ENCODE peak calls at places on chromosomes 5 and 9, in eight cellular contexts. M, X, T, A, P, S, N and V are unnamed samples.
A peak's percentile ranks its signal among the peaks of the same experiment; 100 is the strongest.

GRCh38 chr5:5645198-5645597 is 222.7 kb downstream of the ICE1 start:
- DNase-seq in M (no peak), X (no peak), T (no peak), A (no peak), P (no peak), S (no peak), N (no peak), V (no peak)

GRCh38 chr5:87503004-87503403 is 90.3 kb upstream of the CCNH start:
- DNase-seq in M (no peak), X (no peak), T (no peak), A (no peak), P (no peak), S (no peak), N (no peak), V (no peak)

GRCh38 chr5:77630246-77631165 is 8.0 kb downstream of the OTP start:
- DNase-seq in M (no peak), X (no peak), T (peak; percentile 93), A (peak; percentile 61), P (peak; percentile 67), S (no peak), N (peak; percentile 47), V (no peak)

GRCh38 chr5:169331292-169331852 is 30.4 kb upstream of the SLIT3 start:
- DNase-seq in M (peak; percentile 9), X (no peak), T (no peak), A (no peak), P (no peak), S (no peak), N (no peak), V (no peak)

GRCh38 chr9:137451976-137452760 is 7.0 kb downstream of the NSMF start:
- DNase-seq in M (no peak), X (no peak), T (no peak), A (no peak), P (peak; percentile 58), S (no peak), N (no peak), V (no peak)

GRCh38 chr5:127757576-127757975 is 54.4 kb downstream of the CCDC192 start:
- DNase-seq in M (peak; percentile 87), X (no peak), T (peak; percentile 31), A (peak; percentile 48), P (no peak), S (no peak), N (peak; percentile 43), V (peak; percentile 66)

GRCh38 chr9:115444941-115445340 is 327.0 kb upstream of the TNC start:
- DNase-seq in M (no peak), X (no peak), T (no peak), A (no peak), P (no peak), S (no peak), N (no peak), V (no peak)

GRCh38 chr5:139770722-139771121 is 24.9 kb upstream of the PSD2 start:
- DNase-seq in M (no peak), X (no peak), T (no peak), A (no peak), P (no peak), S (no peak), N (no peak), V (no peak)

GRCh38 chr9:16619897-16620296 is 250.6 kb downstream of the BNC2 start:
- DNase-seq in M (no peak), X (no peak), T (no peak), A (no peak), P (no peak), S (no peak), N (no peak), V (no peak)

GRCh38 chr5:35924950-35925722 is 13.3 kb downstream of the CAPSL start:
- DNase-seq in M (peak; percentile 52), X (peak; percentile 62), T (peak; percentile 63), A (peak; percentile 21), P (peak; percentile 62), S (no peak), N (peak; percentile 72), V (peak; percentile 68)

DNA sequence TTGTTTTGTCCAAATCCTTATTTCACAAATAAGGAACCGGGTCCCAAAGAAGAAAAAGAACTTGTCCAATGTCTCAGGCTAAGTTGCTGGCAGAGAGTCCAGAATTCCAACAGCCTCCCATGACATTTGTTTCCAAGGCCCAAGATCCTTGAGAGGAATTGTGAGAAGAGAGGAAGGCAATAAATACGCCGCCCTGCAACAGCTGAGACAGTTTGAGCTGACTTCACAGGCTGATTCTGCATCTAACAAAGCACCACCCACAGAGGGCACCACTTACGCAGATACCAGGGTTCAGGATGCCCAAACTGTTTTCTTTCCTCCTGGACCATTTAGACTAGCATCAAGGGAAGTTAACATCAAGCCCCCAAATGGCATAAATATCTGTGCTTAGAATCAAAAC is 211.3 kb downstream of the FAM114A2 start:
- DNase-seq in M (no peak), X (no peak), T (no peak), A (no peak), P (no peak), S (no peak), N (no peak), V (no peak)
- TF ChIP-seq CTCF in M (no peak), X (no peak), T (no peak), A (no peak), P (no peak), S (no peak), N (no peak), V (peak; percentile 22)

GRCh38 chr5:59897075-59897474 is 3.5 kb upstream of the PDE4D start:
- DNase-seq in M (no peak), X (no peak), T (no peak), A (no peak), P (no peak), S (no peak), N (no peak), V (no peak)

GRCh38 chr5:59893061-59893435 is 478 bp downstream of the PDE4D start:
- DNase-seq in M (no peak), X (peak; percentile 1), T (peak; percentile 22), A (no peak), P (no peak), S (no peak), N (peak; percentile 8), V (no peak)

DNA sequence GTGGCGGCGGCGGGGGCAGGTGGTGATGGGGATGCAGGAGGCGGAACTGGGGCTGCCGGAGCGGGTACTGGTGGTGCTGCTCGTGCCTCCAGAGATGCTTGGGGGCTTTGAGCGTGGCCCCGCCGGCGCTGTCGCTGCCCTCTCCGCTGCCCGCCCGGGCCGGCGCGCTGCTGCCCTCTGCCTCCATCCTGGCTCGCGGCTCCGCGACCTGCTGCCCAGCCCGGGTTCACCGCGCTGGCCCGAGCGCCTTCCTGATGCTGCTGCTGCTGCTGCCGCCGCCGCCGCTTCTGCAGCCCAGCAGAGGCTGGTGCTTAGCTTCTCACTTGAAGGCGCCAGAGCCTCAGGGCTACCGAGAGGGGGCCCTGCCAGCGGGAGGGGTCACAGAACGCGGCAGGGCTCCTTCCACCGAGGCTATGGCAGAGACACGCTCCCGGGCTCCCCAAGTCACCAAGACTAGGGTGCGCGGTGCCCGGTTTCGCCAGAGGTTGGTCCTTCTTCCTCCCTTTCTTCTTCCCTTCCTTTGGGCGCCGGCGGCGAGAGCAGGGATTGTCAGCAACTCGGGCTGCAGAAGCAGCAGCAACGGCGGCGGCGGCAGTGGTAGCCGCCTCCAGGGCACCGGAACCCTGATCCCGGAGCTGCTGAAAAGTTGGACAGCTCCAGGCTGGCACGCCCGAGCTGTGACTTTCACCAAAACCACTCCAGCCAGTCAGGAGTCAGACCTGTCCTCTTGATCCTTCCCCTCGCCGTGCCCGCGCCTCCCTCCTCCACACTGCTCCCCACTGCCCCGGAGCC is at the start of gene PDE4D:
- DNase-seq in M (peak; percentile 63), X (peak; percentile 68), T (peak; percentile 52), A (no peak), P (peak; percentile 59), S (peak; percentile 8), N (peak; percentile 85), V (peak; percentile 72)
- TF ChIP-seq CTCF in M (no peak), X (peak; percentile 28), T (no peak), A (no peak), P (no peak), S (no peak), N (no peak), V (no peak)

DNA sequence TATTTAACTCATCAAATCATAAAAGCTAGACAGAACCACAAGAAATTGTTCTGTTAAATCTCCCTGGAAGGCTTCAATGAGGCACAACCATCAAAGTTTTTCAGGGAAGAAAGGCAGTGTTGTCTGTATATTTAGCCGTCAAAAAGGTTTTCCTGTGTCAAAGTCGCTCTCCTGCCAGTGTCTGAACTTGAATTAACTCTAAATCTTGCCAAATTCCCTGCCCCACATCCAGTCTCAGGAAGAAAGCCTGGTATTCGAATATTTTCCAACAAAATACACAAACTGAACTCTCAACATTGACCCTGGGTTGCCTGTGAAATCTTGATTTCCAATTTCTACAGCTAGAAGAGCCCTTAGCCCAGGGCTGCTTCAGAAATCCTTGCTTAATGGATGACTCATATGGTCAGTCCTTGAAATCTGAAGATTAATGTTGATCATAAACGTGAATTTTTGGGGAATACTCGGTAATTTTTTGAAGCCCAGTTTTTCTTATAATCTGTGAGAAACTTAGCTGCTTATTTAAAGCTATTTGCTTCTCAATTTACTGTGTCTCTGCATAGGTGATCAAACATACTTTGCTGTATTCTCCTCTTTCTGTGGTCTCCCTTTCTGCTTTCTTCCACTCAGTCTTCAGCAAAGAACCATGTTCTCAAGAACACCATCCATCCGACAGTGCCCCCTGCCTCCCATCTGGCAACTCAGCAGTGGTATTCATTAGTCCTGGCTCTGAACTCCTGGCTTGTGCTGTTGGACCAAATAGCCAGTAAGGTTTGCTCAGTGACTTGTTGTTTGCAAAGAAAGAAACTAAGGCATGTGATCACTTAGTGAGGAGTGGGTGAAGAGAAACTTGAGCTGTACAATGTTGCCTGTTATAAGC is 58.9 kb downstream of the NREP start:
- DNase-seq in M (peak; percentile 47), X (no peak), T (no peak), A (no peak), P (no peak), S (no peak), N (peak; percentile 44), V (peak; percentile 45)
- TF ChIP-seq CTCF in M (peak; percentile 21), X (no peak), T (no peak), A (no peak), P (peak; percentile 10), S (no peak), N (peak; percentile 20), V (peak; percentile 18)

DNA sequence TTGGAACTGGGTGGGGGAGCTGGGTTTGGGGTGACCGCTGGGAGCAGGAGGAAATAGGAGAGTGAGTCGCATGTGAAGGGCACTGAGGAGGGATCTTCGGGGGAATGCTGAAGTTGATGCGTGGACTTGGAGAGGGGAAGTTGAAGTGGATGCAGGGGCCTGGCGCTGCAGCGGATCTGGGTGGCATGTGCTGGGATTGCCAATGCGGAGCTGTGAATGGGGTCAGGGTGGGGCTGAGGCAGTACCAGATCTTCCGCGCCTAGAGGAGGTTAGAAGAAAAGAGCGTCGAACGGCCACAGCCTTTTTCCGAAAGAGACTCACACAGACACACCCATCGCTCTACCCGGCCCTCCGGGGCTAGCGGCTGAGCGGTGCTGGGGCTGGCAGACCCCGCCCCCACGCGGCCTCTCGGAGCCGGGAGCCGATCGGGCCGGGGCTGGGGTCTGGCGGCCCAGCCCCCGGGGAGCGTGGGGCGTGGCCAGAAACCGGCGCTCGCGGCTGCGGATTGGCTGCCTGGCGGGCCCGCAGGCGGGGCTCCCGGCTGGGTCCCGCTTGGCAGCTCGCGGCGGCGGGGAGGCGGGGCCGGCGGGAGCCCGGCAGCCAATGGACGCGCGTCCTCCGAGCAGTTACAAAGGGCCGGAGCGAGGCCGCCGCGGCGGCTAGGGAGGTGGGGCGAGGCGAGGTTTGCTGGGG is at the start of gene TGFBR1:
- DNase-seq in M (peak; percentile 90), X (peak; percentile 89), T (peak; percentile 99), A (peak; percentile 73), P (peak; percentile 97), S (peak; percentile 58), N (peak; percentile 97), V (peak; percentile 94)
- TF ChIP-seq CTCF in M (no peak), X (no peak), T (no peak), A (no peak), P (peak; percentile 11), S (no peak), N (no peak), V (no peak)